ENCODE peak calls at places on chromosomes 16 and 17, in eight cellular contexts. O is GM04504; N is HTR-8/SVneo; I is AG08396; E is CD4-positive, alpha-beta memory T cell; P is CD8-positive, alpha-beta memory T cell; H is stimulated activated CD4-positive, alpha-beta T cell treated with anti-CD3 and anti-CD28 coated beads, Interleukin-4, amount 100 ng/mL, for 4 hours; K is activated T-cell treated with anti-CD3 and anti-CD28 coated beads, Interleukin-2, amount 50 U/mL, for 72 hours. L is an unnamed sample.

GRCh38 chr17:77722366-77722765 is 236.1 kb upstream of the TNRC6C start:
- DNase-seq in O (no peak), I (peak), K (no peak), E (no peak), P (no peak), N (no peak), H (no peak), L (no peak)

GRCh38 chr17:39925282-39926134 is 1.9 kb downstream of the ORMDL3 start:
- DNase-seq in K (no peak), O (no peak), P (no peak), I (no peak), E (no peak), H (no peak), N (no peak), L (no peak)

GRCh38 chr16:75908718-75909117 is 182.4 kb upstream of the CPHXL start:
- DNase-seq in O (no peak), E (no peak), N (no peak), K (no peak), H (no peak), I (no peak), P (no peak), L (no peak)

GRCh38 chr16:67694611-67695010 is 24.5 kb downstream of the GFOD2 start:
- DNase-seq in K (no peak), N (no peak), H (no peak), O (no peak), I (no peak), P (no peak), E (no peak), L (no peak)

GRCh38 chr17:40099627-40100418 is 566 bp downstream of the NR1D1 start:
- DNase-seq in E (no peak), I (no peak), N (no peak), P (no peak), K (peak), H (no peak), O (no peak), L (no peak)

GRCh38 chr17:55735784-55736405 is 13.2 kb upstream of the TMEM100 start:
- DNase-seq in I (peak), K (peak), P (no peak), E (peak), H (peak), N (peak), O (no peak), L (no peak)

GRCh38 chr17:65093930-65094329 is 37.4 kb upstream of the GNA13 start:
- DNase-seq in H (no peak), N (no peak), E (no peak), O (no peak), P (no peak), I (no peak), K (no peak), L (no peak)

GRCh38 chr16:79571753-79572544 is 28.6 kb downstream of the MAF start:
- DNase-seq in N (no peak), P (no peak), E (no peak), O (no peak), K (no peak), H (no peak), I (no peak), L (no peak)

GRCh38 chr17:17959520-17960361 is 12.5 kb downstream of the TOM1L2 start:
- DNase-seq in H (no peak), O (no peak), K (peak), E (no peak), I (peak), N (no peak), P (no peak), L (no peak)

GRCh38 chr17:73595068-73595865 is 49.0 kb downstream of the SDK2 start:
- DNase-seq in K (peak), P (no peak), O (peak), E (no peak), H (no peak), I (no peak), N (peak), L (no peak)

GRCh38 chr17:63555475-63556156 is 5.3 kb downstream of the DCAF7 start:
- DNase-seq in H (no peak), E (no peak), O (no peak), I (no peak), K (no peak), P (no peak), N (no peak), L (no peak)

GRCh38 chr17:8226536-8227237 is 16.3 kb upstream of the AURKB start:
- DNase-seq in P (no peak), H (peak), N (peak), I (peak), K (peak), O (peak), E (peak), L (peak)